ENCODE peak calls at places on chromosome 3, in eight cellular contexts. H, C, B, L, T, K, P and Q are unnamed samples.

GRCh38 chr3:25572336-25572735 is 92.4 kb downstream of the TOP2B start:
- DNase-seq in H (no peak), C (no peak), B (no peak), L (no peak), T (no peak), K (no peak), P (no peak), Q (no peak)

GRCh38 chr3:33474895-33475294 is 34.7 kb upstream of the UBP1 start:
- DNase-seq in H (no peak), C (peak; percentile 30), B (no peak), L (no peak), T (no peak), K (no peak), P (no peak), Q (no peak)

GRCh38 chr3:3739345-3740060 is 59.7 kb upstream of the LRRN1 start:
- DNase-seq in H (no peak), C (no peak), B (no peak), L (no peak), T (no peak), K (no peak), P (no peak), Q (no peak)

GRCh38 chr3:149635396-149635795 is 22.4 kb downstream of the WWTR1 start:
- DNase-seq in H (no peak), C (no peak), B (no peak), L (no peak), T (no peak), K (no peak), P (no peak), Q (no peak)

GRCh38 chr3:42683875-42684593 is 1.3 kb upstream of the KLHL40 start:
- DNase-seq in H (peak; percentile 59), C (peak; percentile 71), B (peak; percentile 75), L (peak; percentile 96), T (peak; percentile 98), K (no peak), P (no peak), Q (peak; percentile 97)

GRCh38 chr3:120693439-120694172 is 11.6 kb upstream of the HGD start:
- DNase-seq in H (no peak), C (peak; percentile 86), B (no peak), L (peak; percentile 83), T (peak; percentile 48), K (no peak), P (no peak), Q (no peak)

GRCh38 chr3:32510075-32510724 is 7.5 kb upstream of the CMTM6 start:
- DNase-seq in H (peak; percentile 53), C (peak; percentile 71), B (peak; percentile 34), L (peak; percentile 86), T (peak; percentile 78), K (peak; percentile 63), P (peak; percentile 89), Q (peak; percentile 57)

GRCh38 chr3:36540898-36541518 is 160.7 kb downstream of the STAC start:
- DNase-seq in H (no peak), C (peak; percentile 4), B (no peak), L (peak; percentile 71), T (peak; percentile 30), K (no peak), P (peak; percentile 78), Q (peak; percentile 4)

GRCh38 chr3:76724075-76724474 is 315.8 kb upstream of the ROBO2 start:
- DNase-seq in H (no peak), C (no peak), B (no peak), L (no peak), T (no peak), K (no peak), P (peak; percentile 43), Q (no peak)

GRCh38 chr3:56894912-56895431 is 93.2 kb upstream of the ARHGEF3 start:
- DNase-seq in H (peak; percentile 26), C (no peak), B (no peak), L (no peak), T (peak; percentile 69), K (no peak), P (no peak), Q (no peak)

GRCh38 chr3:140216249-140216648 is 281.3 kb downstream of the CLSTN2 start:
- DNase-seq in H (no peak), C (no peak), B (no peak), L (no peak), T (no peak), K (no peak), P (no peak), Q (peak; percentile 16)

DNA sequence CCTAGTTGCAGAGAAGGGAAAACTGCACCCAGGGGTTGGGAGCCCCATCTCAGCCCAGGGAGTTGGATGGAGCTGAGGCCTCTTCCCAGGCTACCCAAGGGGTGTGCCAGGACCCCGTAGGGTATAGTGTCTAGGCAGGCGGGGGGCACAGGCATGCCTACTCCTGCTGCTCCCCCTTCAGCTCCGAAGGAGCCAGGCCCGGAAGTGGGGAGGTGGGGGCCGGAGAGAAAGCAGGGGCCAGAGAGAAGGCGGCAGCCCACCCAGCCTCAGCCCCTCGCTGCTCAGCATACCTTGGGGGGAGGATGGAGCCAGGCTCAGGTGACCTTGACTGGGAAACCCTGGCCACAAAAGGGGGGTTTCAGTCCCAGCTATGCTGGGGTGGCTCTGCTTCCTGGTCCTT is 1.4 kb downstream of the SEMA3F start:
- DNase-seq in H (no peak), C (no peak), B (no peak), L (no peak), T (no peak), K (no peak), P (no peak), Q (no peak)
- H3K27ac ChIP-seq in H (peak overlapping the region; percentile 84), C (no peak overlapping the region), B (peak overlapping the region; percentile 88), L (no peak overlapping the region), T (no peak overlapping the region), K (no peak overlapping the region), P (peak overlapping the region; percentile 43), Q (peak overlapping the region; percentile 99)

GRCh38 chr3:187903697-187904096 is 158.4 kb upstream of the BCL6 start:
- DNase-seq in H (no peak), C (no peak), B (no peak), L (no peak), T (no peak), K (no peak), P (no peak), Q (no peak)

GRCh38 chr3:187902041-187902471 is 156.8 kb upstream of the BCL6 start:
- DNase-seq in H (no peak), C (no peak), B (no peak), L (no peak), T (no peak), K (no peak), P (no peak), Q (no peak)

GRCh38 chr3:187900961-187901755 is 155.9 kb upstream of the BCL6 start:
- DNase-seq in H (no peak), C (no peak), B (no peak), L (no peak), T (no peak), K (no peak), P (no peak), Q (no peak)

GRCh38 chr3:187906416-187906815 is 161.1 kb upstream of the BCL6 start:
- DNase-seq in H (peak; percentile 41), C (no peak), B (no peak), L (no peak), T (no peak), K (no peak), P (no peak), Q (no peak)

DNA sequence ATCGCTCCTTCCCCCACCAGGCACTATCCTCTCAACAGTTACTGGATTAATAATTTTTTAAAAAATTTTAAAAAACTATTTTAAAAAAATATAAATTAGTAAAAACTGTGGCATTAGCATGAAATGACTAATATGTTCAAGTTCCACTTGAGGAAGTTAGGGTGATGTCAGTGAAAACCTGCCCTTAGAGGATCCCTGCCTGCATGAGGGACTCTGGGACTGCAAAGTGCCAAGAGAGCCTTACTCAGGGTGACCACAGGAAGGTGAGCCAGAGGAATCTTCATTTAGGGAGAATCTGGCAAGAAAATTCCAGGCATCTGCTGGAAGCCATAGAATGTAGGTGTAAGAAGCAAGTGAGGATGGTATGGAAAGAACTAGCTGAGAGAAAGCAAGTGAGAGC is 157.7 kb upstream of the BCL6 start:
- DNase-seq in H (no peak), C (no peak), B (no peak), L (peak; percentile 37), T (no peak), K (no peak), P (no peak), Q (no peak)
- TF ChIP-seq CTCF in H (no peak), C (no peak), B (no peak), L (no peak), T (no peak), K (no peak), P (no peak), Q (no peak)

GRCh38 chr3:66395635-66396034 is 105.2 kb downstream of the LRIG1 start:
- DNase-seq in H (no peak), C (no peak), B (no peak), L (no peak), T (no peak), K (no peak), P (peak; percentile 43), Q (no peak)

GRCh38 chr3:66393486-66394260 is 107.1 kb downstream of the LRIG1 start:
- DNase-seq in H (no peak), C (no peak), B (no peak), L (no peak), T (no peak), K (no peak), P (peak; percentile 23), Q (no peak)

GRCh38 chr3:66392512-66392911 is 108.3 kb downstream of the LRIG1 start:
- DNase-seq in H (no peak), C (no peak), B (no peak), L (no peak), T (no peak), K (no peak), P (peak; percentile 6), Q (no peak)

GRCh38 chr3:66394261-66395249 is 106.3 kb downstream of the LRIG1 start:
- DNase-seq in H (no peak), C (no peak), B (no peak), L (no peak), T (no peak), K (no peak), P (peak; percentile 42), Q (no peak)

DNA sequence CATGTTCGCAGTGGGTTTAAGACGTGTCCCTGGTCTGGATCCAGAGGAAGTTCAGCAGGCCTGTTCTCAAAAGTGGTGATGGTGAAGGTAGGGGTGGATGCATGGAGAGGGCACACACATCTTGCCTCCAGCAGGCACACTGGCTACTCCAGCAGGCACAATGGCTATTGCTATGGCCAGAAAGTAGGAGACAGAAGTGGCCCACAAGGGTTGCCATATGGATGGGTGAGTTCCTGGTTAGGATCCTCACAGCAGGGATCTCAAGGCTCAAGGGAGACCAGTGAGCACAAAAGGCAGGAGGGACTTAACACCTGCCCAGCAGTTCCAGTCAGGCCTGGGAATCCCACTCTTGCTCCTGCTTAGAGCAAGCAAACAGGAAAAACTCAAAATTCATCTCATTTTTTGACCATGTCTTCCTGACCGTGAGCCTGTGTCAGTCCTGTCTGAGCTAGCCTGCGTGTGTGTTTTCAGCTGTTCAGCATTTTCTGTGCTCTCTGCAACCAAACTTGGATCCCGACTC is 107.8 kb downstream of the LRIG1 start:
- DNase-seq in H (no peak), C (no peak), B (no peak), L (no peak), T (no peak), K (no peak), P (no peak), Q (no peak)
- H3K27ac ChIP-seq in H (peak overlapping the region; percentile 53), C (no peak overlapping the region), B (peak overlapping the region; percentile 57), L (no peak overlapping the region), T (no peak overlapping the region), K (no peak overlapping the region), P (no peak overlapping the region), Q (no peak overlapping the region)

DNA sequence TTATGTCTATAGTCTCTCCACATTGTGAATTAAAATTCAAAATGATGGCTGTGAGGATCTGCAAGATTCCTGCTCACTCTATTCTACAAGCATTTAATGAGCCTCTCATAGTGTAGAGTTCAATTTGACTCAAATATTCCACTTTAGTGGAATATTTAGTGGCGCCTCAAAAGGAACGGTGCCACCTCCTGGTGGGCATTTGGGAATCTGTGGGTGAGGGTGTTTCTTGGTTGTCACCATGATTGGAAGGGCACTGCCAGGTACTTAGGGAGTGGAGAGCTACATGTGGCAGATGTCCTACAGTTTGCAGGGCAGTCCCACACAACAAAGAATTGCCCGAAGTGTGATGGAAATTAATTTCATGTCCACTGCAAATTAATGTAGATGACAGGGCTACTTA is 21.5 kb upstream of the KCNMB3 start:
- DNase-seq in H (no peak), C (no peak), B (no peak), L (peak; percentile 46), T (peak; percentile 45), K (no peak), P (no peak), Q (no peak)
- TF ChIP-seq CTCF in H (peak; percentile 19), C (peak; percentile 62), B (peak; percentile 43), L (peak; percentile 64), T (peak; percentile 50), K (no peak), P (peak; percentile 28), Q (no peak)